ENCODE peak calls at places on chromosomes 16 and 17, in eight cellular contexts. Q, C, N, A, G, J, I and M are unnamed samples.

GRCh38 chr16:82042144-82042543 is 7.1 kb downstream of the HSD17B2 start:
- DNase-seq in Q (no peak), C (no peak), N (no peak), A (no peak), G (no peak), J (no peak), I (no peak), M (no peak)

GRCh38 chr17:8632087-8632486 is 1.6 kb upstream of the MYH10 start:
- DNase-seq in Q (no peak), C (no peak), N (no peak), A (no peak), G (no peak), J (no peak), I (no peak), M (no peak)

GRCh38 chr16:89723279-89724250 is 2.2 kb downstream of the ZNF276 start:
- DNase-seq in Q (peak; percentile 65), C (peak; percentile 18), N (no peak), A (no peak), G (no peak), J (no peak), I (peak; percentile 89), M (peak; percentile 92)

GRCh38 chr16:22360963-22361659 is 13.3 kb downstream of the CDR2 start:
- DNase-seq in Q (no peak), C (no peak), N (no peak), A (no peak), G (no peak), J (no peak), I (no peak), M (no peak)

GRCh38 chr16:29745853-29746345 is at the start of gene C16orf54:
- DNase-seq in Q (no peak), C (no peak), N (no peak), A (no peak), G (no peak), J (peak; percentile 89), I (peak; percentile 94), M (peak; percentile 99)

GRCh38 chr17:79520134-79520892 is 90.5 kb downstream of the RBFOX3 start:
- DNase-seq in Q (no peak), C (no peak), N (no peak), A (no peak), G (no peak), J (no peak), I (no peak), M (no peak)

GRCh38 chr16:54926166-54926838 is 4.4 kb upstream of the IRX5 start:
- DNase-seq in Q (peak; percentile 57), C (no peak), N (peak; percentile 44), A (no peak), G (no peak), J (no peak), I (no peak), M (no peak)

GRCh38 chr17:58200024-58200633 is 7.6 kb downstream of the EPX start:
- DNase-seq in Q (peak; percentile 72), C (peak; percentile 55), N (no peak), A (peak; percentile 49), G (no peak), J (peak; percentile 47), I (peak; percentile 61), M (peak; percentile 16)